ENCODE peak calls at places on chromosomes 11 and 22, in eight cellular contexts. T is ascending aorta, L is H9, D is endothelial cell of umbilical vein, S is left ventricle myocardium inferior, H is MM.1S, P is uterus, F is psoas muscle. B is an unnamed sample. For H3K9me3, the result is how much of the 10 kb centered on the place peaks cover.

GRCh38 chr22:20825624-20826023 is 33.0 kb downstream of the PI4KA start:
- DNase-seq in F (no peak), H (no peak), D (no peak), P (no peak), T (no peak), L (no peak), S (no peak), B (no peak)

GRCh38 chr11:43681543-43681942 is 1.0 kb downstream of the HSD17B12 start:
- DNase-seq in D (no peak), H (no peak), L (no peak), T (no peak), P (no peak), F (no peak), S (no peak), B (peak)

GRCh38 chr11:95835768-95836488 is 45.6 kb downstream of the CEP57 start:
- DNase-seq in F (peak), S (peak), T (peak), D (peak), H (peak), P (peak), L (peak), B (peak)

GRCh38 chr11:76208829-76209670 is 2.7 kb upstream of the WNT11 start:
- DNase-seq in F (peak), D (peak), S (peak), L (peak), H (peak), P (peak), T (no peak), B (no peak)

GRCh38 chr11:83092488-83093384 is 21.0 kb upstream of the RAB30 start:
- DNase-seq in H (no peak), F (peak), D (peak), P (peak), S (no peak), L (no peak), T (no peak), B (no peak)

GRCh38 chr11:69854719-69855118 is 35.5 kb upstream of the FGF3 start:
- DNase-seq in P (no peak), F (no peak), H (no peak), D (no peak), S (no peak), L (no peak), T (no peak), B (peak)

GRCh38 chr11:47514825-47515647 is 37.9 kb downstream of the CELF1 start:
- DNase-seq in F (no peak), S (no peak), P (no peak), L (peak), T (no peak), D (peak), H (no peak), B (peak)

GRCh38 chr11:110883266-110883665 is 171.0 kb upstream of the ARHGAP20 start:
- DNase-seq in H (no peak), P (no peak), F (no peak), D (no peak), L (no peak), T (no peak), S (no peak), B (no peak)

GRCh38 chr11:111309516-111309915 is 11.2 kb downstream of the POU2AF3 start:
- DNase-seq in D (no peak), P (no peak), L (no peak), S (no peak), F (no peak), T (no peak), H (no peak), B (no peak)

GRCh38 chr11:69442807-69443137 is 38.7 kb upstream of the LINC01488 start:
- DNase-seq in L (peak), P (no peak), H (no peak), F (no peak), S (peak), T (no peak), D (no peak), B (peak)

GRCh38 chr11:65663634-65664200 is 1.0 kb upstream of the RELA start:
- DNase-seq in H (no peak), S (peak), D (peak), L (no peak), F (peak), P (peak), T (no peak), B (peak)

GRCh38 chr11:2211113-2211971 is 39.7 kb upstream of the TH start:
- DNase-seq in D (no peak), S (no peak), P (peak), H (no peak), T (no peak), F (no peak), L (peak), B (no peak)

GRCh38 chr22:31872209-31872608 is 72.1 kb upstream of the YWHAH start:
- DNase-seq in L (peak), H (no peak), D (peak), T (no peak), S (no peak), F (no peak), P (no peak), B (no peak)

GRCh38 chr11:66466225-66467033 is at the start of gene PELI3:
- DNase-seq in T (peak), F (peak), S (peak), L (peak), D (peak), P (peak), H (peak), B (peak)

GRCh38 chr22:36480941-36481392 is 473 bp downstream of the TXN2 start:
- DNase-seq in D (no peak), F (no peak), T (no peak), P (no peak), S (no peak), L (no peak), H (no peak), B (no peak)

GRCh38 chr11:69129053-69129452 is 26.7 kb upstream of the SMIM38 start:
- DNase-seq in S (no peak), D (no peak), P (no peak), T (no peak), L (no peak), H (no peak), F (no peak), B (no peak)

GRCh38 chr11:32081129-32081641 is 9.7 kb upstream of the RCN1 start:
- DNase-seq in T (no peak), L (no peak), P (no peak), F (peak), D (no peak), S (peak), H (peak), B (peak)

GRCh38 chr11:93744669-93745004 is 3.2 kb downstream of the C11orf54 start:
- DNase-seq in H (no peak), S (no peak), F (no peak), P (no peak), L (no peak), D (no peak), T (no peak), B (no peak)

GRCh38 chr11:93740802-93741093 is 547 bp downstream of the TAF1D start:
- DNase-seq in F (peak), T (no peak), P (peak), L (no peak), D (peak), H (peak), S (peak), B (peak)

GRCh38 chr11:93741094-93741881 is at the start of the genes C11orf54 and TAF1D:
- DNase-seq in T (peak), H (peak), P (peak), D (peak), L (peak), S (peak), F (peak), B (peak)

GRCh38 chr11:93741882-93742226 is 382 bp downstream of the C11orf54 start:
- DNase-seq in F (no peak), T (no peak), H (peak), P (peak), L (no peak), D (no peak), S (no peak), B (peak)

DNA sequence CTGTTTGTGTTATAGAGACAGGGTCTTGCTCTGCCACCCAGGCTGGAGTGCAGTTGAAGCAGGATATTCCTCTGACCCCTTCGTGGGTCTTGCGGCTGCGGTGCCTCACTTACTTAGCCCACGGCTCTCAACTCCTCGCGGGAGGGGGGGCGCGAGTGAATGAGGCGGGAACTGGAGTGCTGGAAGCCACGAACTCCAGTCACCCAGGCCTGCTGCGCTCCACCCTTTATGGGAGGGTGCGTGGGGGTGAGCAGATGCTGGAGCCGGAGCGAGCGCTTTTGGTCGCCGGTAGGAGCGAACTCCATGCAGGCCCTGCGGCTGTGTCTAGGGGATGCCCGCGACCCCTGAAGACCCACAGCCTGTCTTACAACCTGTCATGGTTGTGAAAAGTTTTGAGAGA is 1.8 kb downstream of the C11orf54 start:
- DNase-seq in D (no peak), T (no peak), L (no peak), S (no peak), H (no peak), P (no peak), F (no peak), B (no peak)
- TF ChIP-seq CTCF in D (no peak), T (no peak), L (no peak), S (no peak), H (no peak), P (no peak), F (no peak), B (no peak)

DNA sequence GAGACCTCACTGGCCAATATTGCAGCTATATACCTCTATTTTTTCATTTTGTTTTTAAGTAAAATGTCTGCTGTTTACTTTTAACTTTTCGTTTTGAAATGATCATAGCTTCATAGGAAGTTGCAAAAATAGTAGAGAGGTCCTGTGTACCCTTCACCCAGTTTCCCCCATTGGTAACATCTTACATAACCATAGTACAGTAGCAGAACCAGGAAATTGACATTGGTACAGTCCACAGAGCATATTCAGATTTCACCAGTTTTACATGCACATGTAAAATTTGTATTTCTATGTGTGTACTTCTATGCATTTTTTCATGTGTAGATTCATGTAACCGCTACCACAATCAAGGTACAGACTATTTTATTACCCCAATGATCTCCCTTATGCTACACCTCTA is 3.8 kb downstream of the AMOTL1 start:
- DNase-seq in H (no peak), T (no peak), S (no peak), P (no peak), F (no peak), L (no peak), D (no peak), B (no peak)
- H3K27ac ChIP-seq in H (no peak), T (no peak), S (no peak), P (no peak), F (peak), L (no peak), D (no peak), B (no peak)

DNA sequence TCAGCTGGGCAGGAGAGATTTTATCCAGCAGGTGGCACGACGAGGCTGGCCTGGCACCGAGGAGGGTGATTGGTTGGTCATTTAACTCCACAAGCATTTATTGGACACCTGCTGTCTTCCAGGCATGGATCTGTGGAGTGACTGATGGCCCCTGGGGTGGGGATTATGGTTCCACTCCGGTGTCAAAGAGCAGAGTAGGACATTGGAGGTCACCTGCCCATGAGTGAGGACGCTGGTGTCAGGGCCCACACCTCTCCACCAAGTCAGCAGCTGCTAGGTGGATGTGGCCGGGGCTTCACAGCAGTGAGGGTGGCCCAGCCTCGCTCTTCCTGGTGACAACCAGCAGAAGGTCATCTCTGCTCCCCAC is 428.5 kb downstream of the TBC1D22A start:
- DNase-seq in F (no peak), T (no peak), L (no peak), H (no peak), S (no peak), D (no peak), P (no peak), B (no peak)
- H3K9me3 ChIP-seq in F (under half), T (under half), L (under half), H (under half), S (under half), D (under half), P (under half), B (under half)

DNA sequence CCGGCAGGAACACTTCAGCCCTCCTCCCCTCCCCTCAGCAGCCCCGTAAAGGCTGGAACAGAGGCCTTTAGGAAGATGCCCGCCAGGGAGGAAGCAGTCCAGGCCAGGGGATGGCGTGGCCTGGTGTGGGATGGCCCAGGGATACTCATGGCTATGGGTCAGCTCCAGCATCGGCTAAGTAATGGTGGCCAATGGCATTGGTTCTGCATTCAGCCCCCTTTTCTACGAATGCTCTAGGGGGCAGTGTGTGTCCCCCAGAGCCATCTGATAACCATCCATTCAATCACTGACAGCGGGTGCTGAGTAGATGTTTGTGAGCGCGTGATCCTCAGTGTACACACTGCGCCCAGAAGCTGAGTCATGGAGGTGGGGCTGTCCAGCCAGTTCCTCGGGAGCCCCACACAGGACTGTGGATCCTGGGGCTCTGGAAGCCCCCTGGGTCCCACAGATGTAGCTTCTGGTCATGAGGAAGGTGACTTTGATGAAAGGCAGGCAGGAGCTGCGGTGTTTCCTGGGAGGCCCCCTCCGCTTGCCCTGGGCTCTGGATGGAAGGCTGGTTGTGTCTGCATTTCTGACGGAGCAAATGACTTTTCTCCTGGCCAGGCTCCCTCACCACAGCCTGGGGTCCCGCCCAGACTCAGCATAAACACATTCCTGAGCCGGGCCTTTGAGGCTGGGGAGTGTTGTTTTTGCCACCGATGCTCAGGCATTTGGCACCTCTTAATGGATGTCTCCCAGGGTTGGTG is 46.5 kb downstream of the FBLN1 start:
- DNase-seq in H (no peak), L (no peak), D (no peak), T (peak), P (peak), F (peak), S (peak), B (peak)
- TF ChIP-seq CTCF in H (no peak), L (peak), D (no peak), T (peak), P (peak), F (peak), S (no peak), B (peak)

GRCh38 chr22:41366323-41367014 is 15.3 kb upstream of the TEF start:
- DNase-seq in D (no peak), P (no peak), F (no peak), T (no peak), S (no peak), L (no peak), H (no peak), B (no peak)

GRCh38 chr22:41365425-41365824 is 16.3 kb upstream of the TEF start:
- DNase-seq in P (no peak), T (no peak), F (no peak), S (no peak), L (no peak), D (no peak), H (no peak), B (no peak)

GRCh38 chr22:41368543-41368817 is 13.3 kb upstream of the TEF start:
- DNase-seq in F (no peak), H (no peak), S (no peak), T (no peak), L (no peak), P (no peak), D (no peak), B (no peak)

GRCh38 chr22:41367680-41368542 is 13.8 kb upstream of the TEF start:
- DNase-seq in P (peak), S (peak), H (no peak), D (no peak), T (no peak), L (peak), F (no peak), B (peak)

GRCh38 chr22:41367039-41367679 is 14.6 kb upstream of the TEF start:
- DNase-seq in S (peak), F (peak), D (peak), T (peak), P (peak), L (peak), H (no peak), B (peak)
- H3K27ac ChIP-seq in S (peak), F (peak), D (no peak), T (peak), P (peak), L (no peak), H (no peak), B (no peak)

DNA sequence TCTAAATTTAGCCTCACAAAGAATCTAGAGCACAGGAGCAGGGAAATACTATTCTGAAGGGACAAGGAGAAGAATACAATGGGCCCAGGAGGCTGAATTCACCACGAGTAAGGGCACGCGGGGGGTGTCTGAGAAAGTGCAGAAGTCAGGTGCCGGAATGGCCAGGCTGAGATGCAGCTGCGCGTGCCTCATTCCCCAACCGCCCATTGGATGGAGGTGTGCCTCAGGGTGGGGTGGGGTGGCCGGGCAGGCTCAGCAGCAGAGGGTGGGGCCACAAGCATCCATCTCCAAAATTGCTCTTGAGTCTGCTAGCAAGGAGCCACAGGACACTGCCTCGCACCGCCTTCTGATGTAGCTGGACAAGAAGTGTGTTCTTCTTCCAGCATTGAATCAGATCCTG is 387.0 kb downstream of the SHANK2 start:
- DNase-seq in D (no peak), T (no peak), H (no peak), P (no peak), L (no peak), S (no peak), F (no peak), B (no peak)
- H3K9me3 ChIP-seq in D (under half), T (under half), H (under half), P (under half), L (under half), S (under half), F (under half), B (under half)

GRCh38 chr11:45211732-45212131 is 65.3 kb downstream of the PRDM11 start:
- DNase-seq in P (no peak), D (no peak), F (no peak), L (no peak), T (no peak), S (no peak), H (no peak), B (no peak)
- TF ChIP-seq CTCF in P (no peak), D (no peak), F (no peak), L (no peak), T (no peak), S (no peak), H (no peak), B (no peak)

GRCh38 chr11:119012629-119013170 is 5.4 kb downstream of the RPS25 start:
- DNase-seq in L (no peak), F (no peak), S (no peak), D (no peak), H (no peak), P (no peak), T (no peak), B (no peak)
- H3K27ac ChIP-seq in L (no peak), F (no peak), S (no peak), D (no peak), H (no peak), P (no peak), T (no peak), B (no peak)

B was measured in astrocyte.